ENCODE peak calls at places on chromosomes 11 and 22, in four cellular contexts. Y is GM23338; V is CD8-positive, alpha-beta T cell; R is stomach. I is an unnamed sample.

GRCh38 chr22:16695261-16695660 is 102.7 kb upstream of the CCT8L2 start:
- DNase-seq in Y (no peak), V (no peak), R (no peak), I (no peak)

GRCh38 chr22:19687561-19688300 is 26.6 kb upstream of the SEPTIN5 start:
- DNase-seq in Y (no peak), V (no peak), R (no peak), I (no peak)

GRCh38 chr11:21622995-21623394 is 569.9 kb upstream of the ANO5 start:
- DNase-seq in Y (no peak), V (no peak), R (no peak), I (peak; percentile 15)

GRCh38 chr11:19013181-19013857 is 47.2 kb downstream of the MRGPRX2 start:
- DNase-seq in Y (peak; percentile 58), V (no peak), R (no peak), I (peak; percentile 15)

GRCh38 chr11:68889948-68890446 is 13.6 kb downstream of the MRPL21 start:
- DNase-seq in Y (peak; percentile 89), V (no peak), R (no peak), I (peak; percentile 31)

GRCh38 chr11:128933481-128934178 is 9.0 kb downstream of the TP53AIP1 start:
- DNase-seq in Y (no peak), V (no peak), R (no peak), I (no peak)

GRCh38 chr22:46969961-46970360 is 207.5 kb downstream of the TBC1D22A start:
- DNase-seq in Y (no peak), V (no peak), R (no peak), I (no peak)

GRCh38 chr11:29321293-29322132 is 695.3 kb downstream of the KCNA4 start:
- DNase-seq in Y (no peak), V (no peak), R (no peak), I (no peak)

GRCh38 chr22:39940757-39941305 is 19.4 kb upstream of the TMA7B start:
- DNase-seq in Y (peak; percentile 53), V (no peak), R (no peak), I (no peak)

GRCh38 chr11:118306556-118306955 is 2.0 kb downstream of the CD3E start:
- DNase-seq in Y (no peak), V (no peak), R (no peak), I (no peak)

GRCh38 chr22:49960159-49960966 is at the start of gene PIM3:
- DNase-seq in Y (peak; percentile 93), V (peak; percentile 86), R (peak; percentile 97), I (peak; percentile 95)

GRCh38 chr22:39935622-39936021 is 24.6 kb upstream of the TMA7B start:
- DNase-seq in Y (no peak), V (no peak), R (no peak), I (no peak)

GRCh38 chr11:57324154-57324885 is 432 bp downstream of the TNKS1BP1 start:
- DNase-seq in Y (peak; percentile 79), V (no peak), R (peak; percentile 33), I (peak; percentile 70)

GRCh38 chr11:10322830-10323792 is 18.2 kb downstream of the ADM start:
- DNase-seq in Y (peak; percentile 74), V (no peak), R (peak; percentile 67), I (no peak)

GRCh38 chr11:69949327-69949726 is 128.8 kb upstream of the ANO1 start:
- DNase-seq in Y (no peak), V (no peak), R (peak; percentile 37), I (no peak)

GRCh38 chr11:72735495-72736027 is 16.6 kb downstream of the ARAP1 start:
- DNase-seq in Y (peak; percentile 68), V (no peak), R (no peak), I (no peak)

GRCh38 chr11:10930961-10931760 is 73.3 kb upstream of the ZBED5 start:
- DNase-seq in Y (peak; percentile 79), V (no peak), R (peak; percentile 53), I (peak; percentile 87)

GRCh38 chr22:24834845-24835570 is 29.0 kb downstream of the SGSM1 start:
- DNase-seq in Y (peak; percentile 85), V (no peak), R (no peak), I (peak; percentile 71)

GRCh38 chr11:19763315-19763714 is 50.7 kb downstream of the NAV2 start:
- DNase-seq in Y (no peak), V (no peak), R (peak; percentile 31), I (no peak)

GRCh38 chr11:72670041-72670440 is 4.2 kb downstream of the PDE2A start:
- DNase-seq in Y (peak; percentile 75), V (no peak), R (no peak), I (no peak)

GRCh38 chr11:93322207-93322606 is 8.3 kb upstream of the DEUP1 start:
- DNase-seq in Y (no peak), V (no peak), R (no peak), I (no peak)

GRCh38 chr11:86949995-86950993 is 4.9 kb downstream of the FZD4 start:
- DNase-seq in Y (no peak), V (no peak), R (no peak), I (no peak)

GRCh38 chr22:27086728-27087450 is 429.5 kb downstream of the MIAT start:
- DNase-seq in Y (peak; percentile 22), V (no peak), R (no peak), I (no peak)

GRCh38 chr11:32466279-32466915 is 31.1 kb upstream of the WT1 start:
- DNase-seq in Y (no peak), V (no peak), R (peak; percentile 1), I (no peak)

GRCh38 chr11:9672288-9672916 is 8.5 kb downstream of the SWAP70 start:
- DNase-seq in Y (no peak), V (no peak), R (no peak), I (no peak)

GRCh38 chr11:130070109-130070828 is 575 bp downstream of the APLP2 start:
- DNase-seq in Y (peak; percentile 56), V (peak; percentile 27), R (peak; percentile 60), I (peak; percentile 31)

GRCh38 chr11:72812968-72813739 is 1.1 kb upstream of the ATG16L2 start:
- DNase-seq in Y (peak; percentile 88), V (peak; percentile 46), R (peak; percentile 59), I (peak; percentile 77)

GRCh38 chr11:62883677-62884076 is 3.0 kb downstream of the SLC3A2 start:
- DNase-seq in Y (no peak), V (no peak), R (no peak), I (no peak)

GRCh38 chr11:123429851-123430735 is at the start of gene GRAMD1B:
- DNase-seq in Y (peak; percentile 93), V (peak; percentile 51), R (peak; percentile 47), I (no peak)

GRCh38 chr11:117509543-117509942 is 181.9 kb downstream of the CEP164 start:
- DNase-seq in Y (no peak), V (no peak), R (no peak), I (peak; percentile 30)

DNA sequence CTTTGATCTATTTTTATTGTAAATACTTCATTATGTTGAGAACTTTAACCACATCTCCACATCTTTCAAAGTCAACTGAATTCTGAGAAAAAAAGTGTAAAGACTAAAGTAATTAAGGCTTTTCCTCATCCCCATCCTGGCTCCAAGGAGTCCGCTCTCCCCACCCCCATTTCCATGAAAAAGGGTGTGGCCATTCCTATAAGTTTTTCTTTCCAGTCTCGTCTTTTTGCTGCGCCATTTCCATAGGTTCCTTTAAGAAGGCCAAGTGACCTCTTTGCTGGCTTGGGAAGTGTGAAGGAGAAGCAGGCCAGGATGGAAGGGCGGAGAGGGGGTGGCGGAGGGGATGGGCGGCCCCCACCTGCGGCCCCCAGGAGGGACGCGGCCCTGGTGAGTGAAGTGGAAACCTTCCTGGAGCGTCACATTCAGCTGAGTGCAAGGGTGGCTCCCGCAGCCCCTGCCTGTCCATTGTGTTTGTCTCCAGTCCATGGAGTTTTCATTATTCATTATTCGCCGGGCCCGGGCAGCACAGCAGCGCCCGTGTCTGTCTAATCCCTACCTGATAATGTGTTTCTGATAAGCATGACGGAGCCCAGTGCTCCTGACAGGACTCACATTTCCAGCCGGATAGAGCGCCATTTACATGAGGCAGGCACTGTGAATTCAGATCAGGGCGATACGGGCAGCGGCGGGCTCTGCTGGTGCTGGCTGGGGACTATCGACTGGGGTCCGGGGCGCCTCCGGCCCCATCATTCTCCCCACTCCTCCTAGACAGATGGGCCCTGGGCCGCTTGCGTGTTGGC is 739.8 kb downstream of the OPCML start:
- DNase-seq in Y (peak; percentile 76), V (no peak), R (no peak), I (no peak)
- H3K4me3 ChIP-seq in Y (peak overlapping the region; percentile 54), V (no peak overlapping the region), R (no peak overlapping the region), I (no peak overlapping the region)

GRCh38 chr11:61880454-61880853 is 10.9 kb downstream of the FADS3 start:
- DNase-seq in Y (no peak), V (no peak), R (no peak), I (no peak)
- H3K4me3 ChIP-seq in Y (no peak overlapping the region), V (no peak overlapping the region), R (no peak overlapping the region), I (no peak overlapping the region)

GRCh38 chr11:65438257-65439151 is 15.9 kb downstream of the NEAT1 start:
- DNase-seq in Y (no peak), V (no peak), R (no peak), I (no peak)
- H3K4me3 ChIP-seq in Y (no peak overlapping the region), V (no peak overlapping the region), R (no peak overlapping the region), I (no peak overlapping the region)

GRCh38 chr11:934437-934950 is 8.8 kb downstream of the AP2A2 start:
- DNase-seq in Y (peak; percentile 56), V (no peak), R (no peak), I (no peak)
- H3K4me3 ChIP-seq in Y (no peak overlapping the region), V (no peak overlapping the region), R (no peak overlapping the region), I (no peak overlapping the region)

DNA sequence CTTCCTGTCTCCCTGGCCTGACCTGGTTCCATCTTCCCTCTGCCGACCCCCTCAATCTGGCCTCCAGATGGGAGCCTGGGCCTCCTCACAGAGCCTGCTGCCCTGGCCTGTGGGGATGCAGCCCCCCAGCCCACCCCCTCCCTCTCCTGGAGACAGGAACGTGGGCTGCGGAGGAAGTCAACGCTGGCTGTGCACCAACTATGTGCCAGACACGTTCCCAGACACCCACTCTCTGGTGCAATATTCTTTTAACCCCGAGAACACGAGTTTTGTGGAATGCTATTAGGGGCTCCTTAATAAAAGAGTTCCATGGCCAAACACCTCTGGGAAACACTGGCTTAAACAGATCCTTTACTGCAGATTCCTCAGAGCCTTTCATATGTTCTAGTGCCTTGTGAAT is 15.9 kb downstream of the WNT11 start:
- DNase-seq in Y (no peak), V (no peak), R (no peak), I (no peak)
- H3K4me3 ChIP-seq in Y (no peak overlapping the region), V (no peak overlapping the region), R (no peak overlapping the region), I (no peak overlapping the region)

DNA sequence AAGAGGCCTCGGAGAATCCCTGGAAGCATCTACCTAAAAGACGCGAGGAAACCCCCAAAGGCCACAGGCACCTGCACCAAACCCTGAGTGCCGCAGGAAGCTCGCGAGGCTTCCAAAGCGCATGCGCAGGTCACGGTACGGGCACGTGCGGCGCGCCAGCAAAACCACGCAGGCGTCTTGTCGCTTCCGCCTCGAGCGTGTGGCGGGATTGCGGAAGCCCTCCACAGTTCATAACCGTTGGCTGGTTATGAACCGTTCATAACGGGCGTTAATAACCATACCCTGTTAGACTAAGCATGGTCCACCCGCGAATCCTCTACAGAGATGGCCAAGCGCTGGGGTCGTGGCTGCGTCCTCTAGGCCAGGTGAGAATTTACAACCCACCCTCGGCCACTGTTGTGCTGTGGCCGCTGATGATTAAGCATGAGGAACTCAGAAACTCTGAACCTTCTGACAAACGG is 46.4 kb downstream of the MORC2 start:
- DNase-seq in Y (peak; percentile 43), V (peak; percentile 83), R (peak; percentile 55), I (peak; percentile 74)
- H3K4me3 ChIP-seq in Y (no peak overlapping the region), V (peak overlapping the region; percentile 52), R (peak overlapping the region; percentile 40), I (peak overlapping the region; percentile 54)

GRCh38 chr11:107659310-107659709 is 52.5 kb downstream of the SLN start:
- DNase-seq in Y (peak; percentile 7), V (no peak), R (no peak), I (no peak)
- H3K4me3 ChIP-seq in Y (no peak overlapping the region), V (no peak overlapping the region), R (no peak overlapping the region), I (no peak overlapping the region)